ENCODE peak calls at places on chromosomes 6 and 20, in five cellular contexts. One of them, this sample, is unnamed.

GRCh38 chr20:43853174-43853803 is 61.4 kb upstream of the TOX2 start:
- DNase-seq in SW480: no peak
- DNase-seq in SK-MEL-5: no peak
- DNase-seq in midbrain: no peak
- DNase-seq in nephron progenitor cell: no peak
- DNase-seq in this sample: no peak

GRCh38 chr20:54194724-54195438 is 13.0 kb upstream of the PFDN4 start:
- DNase-seq in midbrain: no peak
- DNase-seq in SK-MEL-5: no peak
- DNase-seq in nephron progenitor cell: no peak
- DNase-seq in SW480: peak; percentile 92
- DNase-seq in this sample: no peak

GRCh38 chr6:17101422-17102257 is at the start of gene STMND1:
- DNase-seq in midbrain: no peak
- DNase-seq in SW480: peak; percentile 72
- DNase-seq in nephron progenitor cell: peak; percentile 66
- DNase-seq in SK-MEL-5: no peak
- DNase-seq in this sample: no peak

GRCh38 chr20:6590891-6591679 is 176.4 kb upstream of the BMP2 start:
- DNase-seq in SK-MEL-5: no peak
- DNase-seq in nephron progenitor cell: no peak
- DNase-seq in midbrain: no peak
- DNase-seq in SW480: peak; percentile 49
- DNase-seq in this sample: peak; percentile 79

GRCh38 chr6:55388161-55388560 is 60.9 kb downstream of the GFRAL start:
- DNase-seq in midbrain: no peak
- DNase-seq in SK-MEL-5: no peak
- DNase-seq in nephron progenitor cell: no peak
- DNase-seq in SW480: no peak
- DNase-seq in this sample: no peak

GRCh38 chr20:36308318-36308710 is 2.2 kb downstream of the DLGAP4 start:
- DNase-seq in midbrain: no peak
- DNase-seq in nephron progenitor cell: no peak
- DNase-seq in SK-MEL-5: no peak
- DNase-seq in SW480: no peak
- DNase-seq in this sample: no peak

GRCh38 chr20:44083220-44083933 is 103.6 kb downstream of the JPH2 start:
- DNase-seq in midbrain: no peak
- DNase-seq in SK-MEL-5: no peak
- DNase-seq in nephron progenitor cell: no peak
- DNase-seq in SW480: no peak
- DNase-seq in this sample: no peak

GRCh38 chr6:44442833-44443444 is 55.4 kb downstream of the CDC5L start:
- DNase-seq in midbrain: no peak
- DNase-seq in SK-MEL-5: no peak
- DNase-seq in SW480: no peak
- DNase-seq in nephron progenitor cell: no peak
- DNase-seq in this sample: no peak

GRCh38 chr20:53926428-53927028 is 143.9 kb downstream of the BCAS1 start:
- DNase-seq in midbrain: no peak
- DNase-seq in SK-MEL-5: peak; percentile 52
- DNase-seq in SW480: peak; percentile 98
- DNase-seq in nephron progenitor cell: no peak
- DNase-seq in this sample: peak; percentile 53

This sample was measured in foreskin melanocyte.